ENCODE peak calls at places on chromosomes 6 and 20, in eight cellular contexts. One of them, this sample, is unnamed.

GRCh38 chr6:105985098-105985815 is 100.9 kb upstream of the PRDM1 start:
- DNase-seq in HAP-1: no peak
- DNase-seq in hepatocyte: no peak
- DNase-seq in RWPE1: no peak
- DNase-seq in Right ventricle myocardium superior: no peak
- DNase-seq in HEK293T: no peak
- DNase-seq in KG1: no peak
- DNase-seq in AG04449: no peak
- DNase-seq in this sample: no peak

GRCh38 chr6:51541847-51542246 is 545.6 kb downstream of the PKHD1 start:
- DNase-seq in HAP-1: no peak
- DNase-seq in hepatocyte: peak
- DNase-seq in RWPE1: peak
- DNase-seq in Right ventricle myocardium superior: no peak
- DNase-seq in HEK293T: no peak
- DNase-seq in KG1: no peak
- DNase-seq in AG04449: no peak
- DNase-seq in this sample: no peak

GRCh38 chr6:45690846-45691245 is 313.1 kb upstream of the SUPT3H start:
- DNase-seq in HAP-1: no peak
- DNase-seq in hepatocyte: no peak
- DNase-seq in RWPE1: peak
- DNase-seq in Right ventricle myocardium superior: no peak
- DNase-seq in HEK293T: no peak
- DNase-seq in KG1: no peak
- DNase-seq in AG04449: no peak
- DNase-seq in this sample: no peak

GRCh38 chr6:27273783-27274182 is 26.3 kb downstream of the PRSS16 start:
- DNase-seq in HAP-1: no peak
- DNase-seq in hepatocyte: no peak
- DNase-seq in RWPE1: no peak
- DNase-seq in Right ventricle myocardium superior: no peak
- DNase-seq in HEK293T: no peak
- DNase-seq in KG1: no peak
- DNase-seq in AG04449: no peak
- DNase-seq in this sample: no peak

GRCh38 chr6:35388772-35389352 is 46.5 kb downstream of the PPARD start:
- DNase-seq in HAP-1: no peak
- DNase-seq in hepatocyte: no peak
- DNase-seq in RWPE1: no peak
- DNase-seq in Right ventricle myocardium superior: no peak
- DNase-seq in HEK293T: no peak
- DNase-seq in KG1: no peak
- DNase-seq in AG04449: no peak
- DNase-seq in this sample: no peak

GRCh38 chr20:41111578-41111951 is 25.8 kb upstream of the PLCG1 start:
- DNase-seq in HAP-1: no peak
- DNase-seq in hepatocyte: no peak
- DNase-seq in RWPE1: no peak
- DNase-seq in Right ventricle myocardium superior: no peak
- DNase-seq in HEK293T: no peak
- DNase-seq in KG1: no peak
- DNase-seq in AG04449: no peak
- DNase-seq in this sample: no peak

GRCh38 chr20:10504893-10505292 is 69.8 kb downstream of the SLX4IP start:
- DNase-seq in HAP-1: no peak
- DNase-seq in hepatocyte: peak
- DNase-seq in RWPE1: no peak
- DNase-seq in Right ventricle myocardium superior: no peak
- DNase-seq in HEK293T: no peak
- DNase-seq in KG1: peak
- DNase-seq in AG04449: no peak
- DNase-seq in this sample: no peak

GRCh38 chr6:139482184-139482751 is 107.8 kb upstream of the CITED2 start:
- DNase-seq in HAP-1: peak
- DNase-seq in hepatocyte: no peak
- DNase-seq in RWPE1: no peak
- DNase-seq in Right ventricle myocardium superior: no peak
- DNase-seq in HEK293T: no peak
- DNase-seq in KG1: no peak
- DNase-seq in AG04449: no peak
- DNase-seq in this sample: no peak

GRCh38 chr6:170260686-170261085 is 30.2 kb downstream of the DLL1 start:
- DNase-seq in HAP-1: no peak
- DNase-seq in hepatocyte: no peak
- DNase-seq in RWPE1: no peak
- DNase-seq in Right ventricle myocardium superior: no peak
- DNase-seq in HEK293T: peak
- DNase-seq in KG1: no peak
- DNase-seq in AG04449: no peak
- DNase-seq in this sample: no peak

GRCh38 chr20:31706607-31707257 is 15.9 kb downstream of the BCL2L1 start:
- DNase-seq in HAP-1: no peak
- DNase-seq in hepatocyte: peak
- DNase-seq in RWPE1: no peak
- DNase-seq in Right ventricle myocardium superior: no peak
- DNase-seq in HEK293T: no peak
- DNase-seq in KG1: no peak
- DNase-seq in AG04449: no peak
- DNase-seq in this sample: no peak

GRCh38 chr20:3648941-3649340 is 14.3 kb downstream of the GFRA4 start:
- DNase-seq in HAP-1: no peak
- DNase-seq in hepatocyte: no peak
- DNase-seq in RWPE1: no peak
- DNase-seq in Right ventricle myocardium superior: no peak
- DNase-seq in HEK293T: no peak
- DNase-seq in KG1: no peak
- DNase-seq in AG04449: no peak
- DNase-seq in this sample: no peak

GRCh38 chr6:31652925-31653724 is 664 bp upstream of the BAG6 start:
- DNase-seq in HAP-1: no peak
- DNase-seq in hepatocyte: peak
- DNase-seq in RWPE1: peak
- DNase-seq in Right ventricle myocardium superior: peak
- DNase-seq in HEK293T: peak
- DNase-seq in KG1: no peak
- DNase-seq in AG04449: no peak
- DNase-seq in this sample: peak

GRCh38 chr20:63522091-63522868 is 1.7 kb downstream of the PPDPF start:
- DNase-seq in HAP-1: no peak
- DNase-seq in hepatocyte: no peak
- DNase-seq in RWPE1: no peak
- DNase-seq in Right ventricle myocardium superior: peak
- DNase-seq in HEK293T: no peak
- DNase-seq in KG1: no peak
- DNase-seq in AG04449: no peak
- DNase-seq in this sample: no peak

GRCh38 chr6:152054441-152054840 is 247.0 kb downstream of the ESR1 start:
- DNase-seq in HAP-1: no peak
- DNase-seq in hepatocyte: peak
- DNase-seq in RWPE1: peak
- DNase-seq in Right ventricle myocardium superior: no peak
- DNase-seq in HEK293T: no peak
- DNase-seq in KG1: no peak
- DNase-seq in AG04449: peak
- DNase-seq in this sample: peak

GRCh38 chr6:53412751-53413150 is 64.0 kb upstream of the ELOVL5 start:
- DNase-seq in HAP-1: no peak
- DNase-seq in hepatocyte: no peak
- DNase-seq in RWPE1: no peak
- DNase-seq in Right ventricle myocardium superior: no peak
- DNase-seq in HEK293T: no peak
- DNase-seq in KG1: no peak
- DNase-seq in AG04449: no peak
- DNase-seq in this sample: no peak

GRCh38 chr20:62887147-62887859 is 25.7 kb upstream of the TCFL5 start:
- DNase-seq in HAP-1: no peak
- DNase-seq in hepatocyte: peak
- DNase-seq in RWPE1: peak
- DNase-seq in Right ventricle myocardium superior: peak
- DNase-seq in HEK293T: no peak
- DNase-seq in KG1: peak
- DNase-seq in AG04449: peak
- DNase-seq in this sample: peak

GRCh38 chr20:25120920-25121319 is 39.0 kb upstream of the VSX1 start:
- DNase-seq in HAP-1: no peak
- DNase-seq in hepatocyte: no peak
- DNase-seq in RWPE1: no peak
- DNase-seq in Right ventricle myocardium superior: no peak
- DNase-seq in HEK293T: no peak
- DNase-seq in KG1: no peak
- DNase-seq in AG04449: no peak
- DNase-seq in this sample: no peak

GRCh38 chr20:24781061-24781980 is 167.7 kb upstream of the CST7 start:
- DNase-seq in HAP-1: no peak
- DNase-seq in hepatocyte: peak
- DNase-seq in RWPE1: peak
- DNase-seq in Right ventricle myocardium superior: no peak
- DNase-seq in HEK293T: peak
- DNase-seq in KG1: no peak
- DNase-seq in AG04449: no peak
- DNase-seq in this sample: peak

GRCh38 chr20:50163570-50164317 is 10.2 kb upstream of the PEDS1 start:
- DNase-seq in HAP-1: no peak
- DNase-seq in hepatocyte: no peak
- DNase-seq in RWPE1: no peak
- DNase-seq in Right ventricle myocardium superior: peak
- DNase-seq in HEK293T: no peak
- DNase-seq in KG1: no peak
- DNase-seq in AG04449: no peak
- DNase-seq in this sample: no peak